ENCODE peak calls at places on chromosomes 3 and 15, in nine cellular contexts. G is esophagus squamous epithelium; Q is neuronal stem cell; I is heart right ventricle; M is CD8-positive, alpha-beta T cell; Y is CD4-positive, CD25-positive, alpha-beta regulatory T cell; Z is brain microvascular endothelial cell; P is CD4-positive, alpha-beta memory T cell; F is CD8-positive, alpha-beta memory T cell. N is an unnamed sample.

GRCh38 chr3:126835472-126836219 is 131.6 kb downstream of the CHCHD6 start:
- DNase-seq in G (no peak), Q (no peak), I (no peak), M (no peak), Y (no peak), Z (peak; percentile 32), P (no peak), F (no peak), N (peak; percentile 20)

GRCh38 chr3:183108002-183108449 is 8.7 kb upstream of the MCCC1 start:
- DNase-seq in G (no peak), Q (no peak), I (no peak), M (no peak), Y (no peak), Z (no peak), P (no peak), F (no peak), N (no peak)

GRCh38 chr3:177744873-177745646 is 547.8 kb upstream of the TBL1XR1 start:
- DNase-seq in G (no peak), Q (no peak), I (no peak), M (no peak), Y (no peak), Z (peak; percentile 92), P (no peak), F (no peak), N (no peak)

GRCh38 chr3:89925976-89926375 is 818.6 kb downstream of the EPHA3 start:
- DNase-seq in G (no peak), Q (no peak), I (no peak), M (no peak), Y (no peak), Z (no peak), P (no peak), F (no peak), N (no peak)

GRCh38 chr3:95277614-95278013 is 1214.8 kb downstream of the NSUN3 start:
- DNase-seq in G (no peak), Q (no peak), I (no peak), M (no peak), Y (no peak), Z (no peak), P (no peak), F (no peak), N (no peak)

GRCh38 chr3:43922374-43922773 is 231.6 kb downstream of the ABHD5 start:
- DNase-seq in G (no peak), Q (no peak), I (no peak), M (no peak), Y (no peak), Z (no peak), P (no peak), F (no peak), N (no peak)

GRCh38 chr3:15288331-15288726 is 44.1 kb downstream of the SH3BP5 start:
- DNase-seq in G (no peak), Q (no peak), I (no peak), M (no peak), Y (no peak), Z (no peak), P (no peak), F (no peak), N (no peak)

GRCh38 chr15:91184441-91184840 is 84.4 kb downstream of the SV2B start:
- DNase-seq in G (no peak), Q (no peak), I (no peak), M (no peak), Y (no peak), Z (no peak), P (no peak), F (no peak), N (no peak)

GRCh38 chr15:63277893-63278505 is 594 bp downstream of the APH1B start:
- DNase-seq in G (no peak), Q (no peak), I (no peak), M (no peak), Y (no peak), Z (no peak), P (no peak), F (no peak), N (no peak)

GRCh38 chr3:102179321-102180290 is 255.2 kb upstream of the ZPLD1 start:
- DNase-seq in G (no peak), Q (no peak), I (no peak), M (no peak), Y (no peak), Z (peak; percentile 62), P (no peak), F (no peak), N (no peak)

GRCh38 chr3:21188459-21188858 is 562.6 kb downstream of the ZNF385D start:
- DNase-seq in G (no peak), Q (no peak), I (no peak), M (no peak), Y (no peak), Z (no peak), P (no peak), F (no peak), N (no peak)

GRCh38 chr3:124258057-124258500 is 266.2 kb upstream of the ROPN1 start:
- DNase-seq in G (no peak), Q (no peak), I (no peak), M (no peak), Y (no peak), Z (peak; percentile 54), P (no peak), F (no peak), N (no peak)

GRCh38 chr3:129195731-129196256 is 12.1 kb upstream of the CNBP start:
- DNase-seq in G (no peak), Q (no peak), I (no peak), M (no peak), Y (no peak), Z (peak; percentile 95), P (no peak), F (no peak), N (peak; percentile 90)

GRCh38 chr3:172646439-172647015 is 64.3 kb downstream of the NCEH1 start:
- DNase-seq in G (no peak), Q (no peak), I (no peak), M (no peak), Y (no peak), Z (peak; percentile 76), P (no peak), F (no peak), N (no peak)

GRCh38 chr3:52798978-52799476 is 4.4 kb downstream of the ITIH3 start:
- DNase-seq in G (no peak), Q (no peak), I (no peak), M (no peak), Y (no peak), Z (no peak), P (no peak), F (no peak), N (no peak)

GRCh38 chr15:94317211-94317610 is 85.8 kb downstream of the MCTP2 start:
- DNase-seq in G (no peak), Q (no peak), I (no peak), M (no peak), Y (no peak), Z (no peak), P (no peak), F (no peak), N (no peak)

GRCh38 chr15:94314639-94315038 is 83.3 kb downstream of the MCTP2 start:
- DNase-seq in G (no peak), Q (no peak), I (no peak), M (no peak), Y (no peak), Z (no peak), P (no peak), F (no peak), N (no peak)

GRCh38 chr15:94306700-94307650 is 75.6 kb downstream of the MCTP2 start:
- DNase-seq in G (no peak), Q (no peak), I (no peak), M (no peak), Y (no peak), Z (no peak), P (peak; percentile 15), F (peak; percentile 7), N (no peak)

DNA sequence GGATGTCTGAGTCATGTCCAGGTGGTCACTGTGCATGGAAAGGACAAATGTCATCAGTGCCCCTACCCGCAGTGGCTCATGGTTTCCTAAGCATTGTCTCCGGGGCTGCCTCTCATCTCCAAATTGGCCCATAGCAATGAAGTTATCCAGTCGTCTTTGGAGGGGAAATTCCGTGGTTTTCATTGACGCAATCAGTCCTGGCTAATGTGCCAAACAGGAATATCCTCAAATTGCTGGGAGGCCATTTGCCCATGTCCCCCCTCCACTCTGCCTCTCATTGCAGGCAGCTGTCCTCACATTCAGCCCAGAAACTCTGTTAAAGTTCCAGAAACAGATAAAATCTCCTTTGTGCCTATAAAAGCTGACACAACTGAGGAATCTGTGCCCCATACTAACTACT is 81.6 kb downstream of the MCTP2 start:
- DNase-seq in G (no peak), Q (no peak), I (no peak), M (no peak), Y (no peak), Z (no peak), P (no peak), F (no peak), N (no peak)
- H3K27me3 ChIP-seq in G (no peaks in the 10 kb centered on the region), Q (peaks cover 7% of the 10 kb centered on the region), I (no peaks in the 10 kb centered on the region), M (no peaks in the 10 kb centered on the region), Y (no peaks in the 10 kb centered on the region), Z (no peaks in the 10 kb centered on the region), P (no peaks in the 10 kb centered on the region), F (no peaks in the 10 kb centered on the region), N (no peaks in the 10 kb centered on the region)

GRCh38 chr15:40990080-40990479 is 36.8 kb downstream of the CHAC1 start:
- DNase-seq in G (no peak), Q (no peak), I (no peak), M (no peak), Y (no peak), Z (no peak), P (no peak), F (no peak), N (no peak)
- H3K36me3 ChIP-seq in G (peaks cover 6% of the 10 kb centered on the region), Q (peaks cover 73% of the 10 kb centered on the region), I (peaks cover 24% of the 10 kb centered on the region), M (peaks cover 23% of the 10 kb centered on the region), Y (peaks cover 38% of the 10 kb centered on the region), Z (peaks cover 43% of the 10 kb centered on the region), P (peaks cover 24% of the 10 kb centered on the region), F (peaks cover 30% of the 10 kb centered on the region), N (peaks cover 4% of the 10 kb centered on the region)

GRCh38 chr15:85891470-85891869 is 96.7 kb upstream of the KLHL25 start:
- DNase-seq in G (no peak), Q (no peak), I (no peak), M (no peak), Y (no peak), Z (no peak), P (no peak), F (no peak), N (no peak)
- H3K27me3 ChIP-seq in G (no peaks in the 10 kb centered on the region), Q (peaks cover 11% of the 10 kb centered on the region), I (no peaks in the 10 kb centered on the region), M (no peaks in the 10 kb centered on the region), Y (peaks cover 17% of the 10 kb centered on the region), Z (no peaks in the 10 kb centered on the region), P (peaks cover 8% of the 10 kb centered on the region), F (no peaks in the 10 kb centered on the region), N (no peaks in the 10 kb centered on the region)

GRCh38 chr15:93058128-93058527 is 30.9 kb downstream of the RGMA start:
- DNase-seq in G (no peak), Q (no peak), I (no peak), M (no peak), Y (no peak), Z (no peak), P (no peak), F (no peak), N (no peak)

GRCh38 chr15:93052090-93052892 is 36.7 kb downstream of the RGMA start:
- DNase-seq in G (no peak), Q (no peak), I (no peak), M (no peak), Y (no peak), Z (no peak), P (no peak), F (no peak), N (no peak)

GRCh38 chr15:93057618-93058017 is 31.4 kb downstream of the RGMA start:
- DNase-seq in G (no peak), Q (no peak), I (no peak), M (no peak), Y (no peak), Z (no peak), P (no peak), F (no peak), N (no peak)

GRCh38 chr15:93056836-93057235 is 32.2 kb downstream of the RGMA start:
- DNase-seq in G (no peak), Q (no peak), I (no peak), M (no peak), Y (no peak), Z (no peak), P (no peak), F (no peak), N (no peak)

GRCh38 chr15:93055211-93055763 is 33.7 kb downstream of the RGMA start:
- DNase-seq in G (no peak), Q (no peak), I (no peak), M (no peak), Y (no peak), Z (no peak), P (no peak), F (no peak), N (no peak)
- H3K36me3 ChIP-seq in G (peaks cover 4% of the 10 kb centered on the region), Q (peaks cover 100% of the 10 kb centered on the region), I (no peaks in the 10 kb centered on the region), M (no peaks in the 10 kb centered on the region), Y (no peaks in the 10 kb centered on the region), Z (no peaks in the 10 kb centered on the region), P (no peaks in the 10 kb centered on the region), F (no peaks in the 10 kb centered on the region), N (no peaks in the 10 kb centered on the region)